ENCODE peak calls at places on chromosomes 2 and 18, in seven cellular contexts. D is astrocyte of the spinal cord, O is brain microvascular endothelial cell, I is natural killer cell, W is left lung, C is upper lobe of right lung, K is spleen. N is an unnamed sample.

GRCh38 chr2:221166283-221166682 is 405.8 kb downstream of the EPHA4 start:
- DNase-seq in W (no peak), D (no peak), C (no peak), K (no peak), O (no peak), I (no peak), N (no peak)

GRCh38 chr2:28810384-28811285 is at the start of gene SPDYA:
- DNase-seq in O (peak; percentile 34), D (peak; percentile 70), I (peak; percentile 83), K (peak; percentile 90), C (peak; percentile 85), W (peak; percentile 92), N (peak; percentile 50)

GRCh38 chr2:19686439-19686838 is 215.3 kb downstream of the TTC32 start:
- DNase-seq in K (no peak), D (no peak), W (no peak), C (no peak), I (no peak), O (no peak), N (no peak)

GRCh38 chr2:179036353-179036905 is 13.5 kb downstream of the CCDC141 start:
- DNase-seq in O (no peak), I (no peak), W (no peak), C (no peak), K (no peak), D (peak; percentile 53), N (no peak)

GRCh38 chr2:138516030-138516704 is 14.6 kb downstream of the SPOPL start:
- DNase-seq in I (no peak), W (no peak), O (peak; percentile 11), C (no peak), K (no peak), D (peak; percentile 40), N (no peak)

GRCh38 chr18:27599202-27599829 is 414.2 kb upstream of the CHST9 start:
- DNase-seq in W (no peak), I (no peak), K (no peak), C (no peak), D (peak; percentile 41), O (peak; percentile 22), N (no peak)

GRCh38 chr18:33761363-33761762 is 183.3 kb downstream of the ASXL3 start:
- DNase-seq in C (no peak), K (no peak), D (peak; percentile 55), O (peak; percentile 39), W (no peak), I (no peak), N (no peak)

GRCh38 chr2:231378028-231378722 is 17.3 kb upstream of the B3GNT7 start:
- DNase-seq in D (no peak), C (no peak), K (no peak), I (no peak), W (no peak), O (no peak), N (no peak)

GRCh38 chr18:35661483-35662146 is 80.1 kb downstream of the GALNT1 start:
- DNase-seq in I (no peak), K (no peak), O (no peak), C (no peak), D (no peak), W (no peak), N (no peak)

GRCh38 chr2:74011246-74011645 is 26.5 kb downstream of the TET3 start:
- DNase-seq in W (no peak), O (no peak), K (no peak), I (no peak), C (no peak), D (no peak), N (no peak)

GRCh38 chr2:15943378-15943851 is 3.1 kb downstream of the MYCN start:
- DNase-seq in K (no peak), W (no peak), I (no peak), D (no peak), C (no peak), O (no peak), N (no peak)

GRCh38 chr2:64115808-64116598 is 28.2 kb downstream of the PELI1 start:
- DNase-seq in I (no peak), D (no peak), K (no peak), O (no peak), W (no peak), C (no peak), N (no peak)

GRCh38 chr2:237900891-237901831 is 41.7 kb downstream of the RAMP1 start:
- DNase-seq in I (peak; percentile 52), C (no peak), D (no peak), K (peak; percentile 70), O (no peak), W (no peak), N (no peak)

GRCh38 chr2:224948859-224949258 is 93.4 kb downstream of the DOCK10 start:
- DNase-seq in I (no peak), W (no peak), D (peak; percentile 48), C (no peak), O (peak; percentile 60), K (no peak), N (peak; percentile 84)

GRCh38 chr2:99158599-99158998 is 3.8 kb downstream of the LIPT1 start:
- DNase-seq in D (no peak), O (no peak), W (no peak), C (no peak), I (no peak), K (no peak), N (no peak)

GRCh38 chr2:26080356-26080755 is 46.5 kb downstream of the RAB10 start:
- DNase-seq in K (no peak), I (no peak), O (no peak), D (no peak), W (no peak), C (no peak), N (no peak)

GRCh38 chr2:43070039-43070438 is 156.4 kb downstream of the ZFP36L2 start:
- DNase-seq in C (no peak), I (no peak), K (peak; percentile 66), W (no peak), D (no peak), O (no peak), N (no peak)

DNA sequence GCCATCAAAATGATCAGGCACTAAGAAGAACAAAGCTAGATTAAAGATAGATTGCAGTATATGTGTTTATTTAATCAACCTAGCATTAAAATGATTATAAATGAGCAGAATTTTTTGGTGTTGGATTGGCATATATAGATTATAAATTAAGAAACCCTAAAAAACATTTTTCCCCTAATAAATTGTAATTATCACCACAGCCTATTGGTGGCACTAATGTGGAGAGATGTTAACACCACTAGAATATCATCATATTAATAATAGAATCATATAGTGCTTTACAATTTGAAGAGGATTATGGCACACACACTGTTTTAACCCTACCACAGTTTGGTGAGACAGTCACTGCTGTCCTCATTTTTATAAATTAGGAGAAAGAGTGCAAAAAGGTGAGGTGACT is 112.4 kb upstream of the RND3 start:
- DNase-seq in W (no peak), D (no peak), K (no peak), O (no peak), C (no peak), I (no peak), N (no peak)
- TF ChIP-seq CTCF in W (no peak), D (no peak), K (no peak), O (no peak), C (peak; percentile 25), I (no peak), N (no peak)

DNA sequence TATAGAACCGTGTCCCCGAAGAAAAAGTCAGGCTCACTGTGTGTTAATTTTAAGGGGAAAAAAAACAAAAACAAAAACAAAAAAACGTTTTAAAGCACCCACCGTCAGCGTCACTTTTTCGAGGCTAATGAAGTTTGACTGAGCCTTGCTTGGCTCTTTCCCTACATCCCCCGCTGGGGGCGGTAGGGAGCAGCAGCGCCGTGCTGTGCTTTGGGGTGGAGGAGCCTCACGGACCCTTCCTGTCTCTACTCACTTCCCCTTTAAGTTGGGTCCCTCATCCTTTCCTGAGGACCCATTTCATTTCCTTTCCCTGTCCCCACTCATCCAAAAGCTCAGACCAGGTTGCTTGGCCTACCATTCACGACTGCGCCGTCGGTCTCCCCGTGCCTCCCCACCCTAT is 82.8 kb upstream of the RPL31 start:
- DNase-seq in W (no peak), D (no peak), I (no peak), C (no peak), O (no peak), K (no peak), N (no peak)
- TF ChIP-seq CTCF in W (no peak), D (peak; percentile 65), I (peak; percentile 31), C (peak; percentile 35), O (peak; percentile 75), K (no peak), N (peak; percentile 65)

DNA sequence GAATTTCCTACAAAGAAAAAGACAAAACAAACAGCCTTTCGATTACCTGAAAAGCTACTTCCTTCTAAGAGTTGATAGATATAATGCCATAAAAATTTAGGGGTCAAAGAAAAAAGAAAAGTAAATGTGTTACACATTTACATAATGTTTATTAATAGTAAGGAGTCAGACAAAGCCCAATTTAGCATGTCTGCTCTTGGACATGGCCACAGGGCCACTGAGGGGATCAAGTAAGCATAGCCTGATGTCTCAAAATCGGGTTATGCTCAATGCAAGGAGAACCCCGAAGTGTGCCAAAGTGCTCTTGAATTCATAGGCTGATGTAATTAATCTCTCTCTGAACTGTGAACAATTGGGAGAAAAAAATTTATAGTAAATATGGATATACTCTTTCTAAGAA is 61.6 kb downstream of the RTN4 start:
- DNase-seq in W (no peak), D (no peak), I (no peak), K (no peak), O (no peak), C (no peak), N (no peak)
- TF ChIP-seq CTCF in W (no peak), D (no peak), I (no peak), K (no peak), O (no peak), C (no peak), N (no peak)

GRCh38 chr2:38742797-38743559 is 8.2 kb downstream of the SRSF7 start:
- DNase-seq in O (no peak), I (no peak), C (no peak), W (no peak), D (no peak), K (no peak), N (no peak)

GRCh38 chr2:38741542-38741852 is 9.7 kb downstream of the SRSF7 start:
- DNase-seq in O (no peak), C (no peak), W (no peak), D (no peak), K (no peak), I (no peak), N (no peak)

GRCh38 chr2:38743672-38744398 is 7.3 kb downstream of the SRSF7 start:
- DNase-seq in O (no peak), I (no peak), D (no peak), W (no peak), K (no peak), C (no peak), N (no peak)

GRCh38 chr2:38739524-38739923 is 11.6 kb downstream of the SRSF7 start:
- DNase-seq in O (no peak), K (no peak), D (no peak), I (no peak), W (no peak), C (no peak), N (no peak)

DNA sequence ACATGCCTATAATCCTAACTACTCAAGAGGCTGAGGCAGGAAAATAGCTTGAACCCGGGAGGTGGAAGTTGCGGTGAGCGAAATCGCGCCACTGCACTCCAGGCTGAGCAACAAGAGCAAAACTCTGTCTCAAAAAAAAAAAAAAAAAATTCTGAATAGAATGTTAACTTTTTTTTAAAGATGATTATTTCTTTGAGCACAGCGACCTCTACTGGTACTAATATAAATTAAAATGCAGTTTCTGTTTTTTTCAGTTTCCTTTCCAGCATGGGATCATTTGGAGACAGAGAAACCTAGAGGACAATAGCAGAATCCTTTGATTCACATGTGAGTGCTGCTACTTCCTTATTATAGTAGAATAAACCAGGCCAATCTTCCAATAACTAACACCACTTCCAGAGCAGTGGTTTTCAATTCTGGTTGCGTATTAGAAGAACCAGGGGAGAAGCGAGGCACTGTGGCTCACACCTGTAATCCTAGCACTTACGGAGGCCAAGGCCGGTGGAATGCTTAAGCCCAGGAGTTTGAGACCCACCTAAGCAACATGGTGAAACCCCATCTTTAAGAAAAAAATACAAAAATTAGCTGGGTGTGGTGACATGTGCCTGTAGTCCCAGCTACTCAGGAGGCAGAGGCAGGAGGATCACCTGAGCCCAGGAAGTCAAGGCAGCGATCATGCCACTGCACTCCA is 10.2 kb downstream of the SRSF7 start:
- DNase-seq in W (no peak), O (no peak), K (no peak), I (no peak), C (no peak), D (peak; percentile 58), N (no peak)
- TF ChIP-seq CTCF in W (peak; percentile 60), O (peak; percentile 31), K (peak; percentile 50), I (peak; percentile 90), C (peak; percentile 64), D (peak; percentile 8), N (peak; percentile 72)